ENCODE peak calls at places on chromosomes 11 and 22, in four cellular contexts. M, E, J and U are unnamed samples.

GRCh38 chr11:28144808-28145207 is 36.6 kb downstream of the METTL15 start:
- DNase-seq in E (no peak), J (no peak), M (no peak), U (no peak)

GRCh38 chr22:20316844-20317401 is 2.9 kb downstream of the DGCR6L start:
- DNase-seq in M (no peak), E (no peak), J (no peak), U (peak; percentile 25)

GRCh38 chr11:20000393-20001134 is 159.7 kb downstream of the DBX1 start:
- DNase-seq in E (no peak), M (peak; percentile 30), J (no peak), U (peak; percentile 51)

GRCh38 chr11:95922536-95923440 is 1.1 kb downstream of the MTMR2 start:
- DNase-seq in J (no peak), M (no peak), E (no peak), U (no peak)

GRCh38 chr22:41909290-41910049 is 5.4 kb downstream of the SHISA8 start:
- DNase-seq in J (no peak), M (no peak), E (peak; percentile 49), U (no peak)

GRCh38 chr22:44448271-44448780 is 49.7 kb downstream of the RTL6 start:
- DNase-seq in E (no peak), M (peak; percentile 70), J (peak; percentile 72), U (no peak)

GRCh38 chr11:66686100-66686785 is 8.6 kb upstream of the RBM4B start:
- DNase-seq in M (no peak), J (no peak), E (no peak), U (no peak)

GRCh38 chr11:20164152-20164551 is 3.9 kb upstream of the DBX1 start:
- DNase-seq in M (no peak), E (no peak), J (no peak), U (no peak)

GRCh38 chr11:11296434-11296833 is 56.6 kb downstream of the CSNK2A3 start:
- DNase-seq in M (no peak), J (no peak), E (no peak), U (no peak)

GRCh38 chr11:112085822-112086421 is 634 bp downstream of the TIMM8B start:
- DNase-seq in J (no peak), M (no peak), E (peak; percentile 28), U (no peak)

GRCh38 chr22:37314315-37315046 is 32.2 kb downstream of the CYTH4 start:
- DNase-seq in J (no peak), M (no peak), E (no peak), U (no peak)

GRCh38 chr11:73389902-73390301 is 13.7 kb downstream of the RELT start:
- DNase-seq in J (no peak), M (no peak), E (no peak), U (no peak)

GRCh38 chr11:121418625-121419114 is 33.4 kb upstream of the SORL1 start:
- DNase-seq in J (peak; percentile 45), M (no peak), E (no peak), U (peak; percentile 50)

GRCh38 chr11:74000770-74001169 is 8.1 kb downstream of the UCP3 start:
- DNase-seq in E (no peak), M (no peak), J (no peak), U (no peak)

GRCh38 chr11:94130589-94131362 is 2.1 kb downstream of the PANX1 start:
- DNase-seq in E (no peak), M (no peak), J (peak; percentile 71), U (peak; percentile 48)

GRCh38 chr11:93519179-93519578 is 24.0 kb downstream of the SMCO4 start:
- DNase-seq in J (no peak), M (no peak), E (no peak), U (no peak)

GRCh38 chr11:103608566-103608965 is 427.9 kb upstream of the DDI1 start:
- DNase-seq in E (no peak), M (no peak), J (no peak), U (no peak)

GRCh38 chr11:135075740-135076139 is 663.7 kb upstream of the B3GAT1 start:
- DNase-seq in M (peak; percentile 35), J (peak; percentile 58), E (peak; percentile 19), U (no peak)

GRCh38 chr11:79076526-79077115 is 364.2 kb downstream of the TENM4 start:
- DNase-seq in J (peak; percentile 66), E (no peak), M (peak; percentile 44), U (no peak)

GRCh38 chr11:98411777-98412176 is 609.0 kb upstream of the CNTN5 start:
- DNase-seq in E (no peak), M (no peak), J (no peak), U (no peak)

GRCh38 chr11:3043315-3043871 is 13.8 kb downstream of the CARS1 start:
- DNase-seq in M (peak; percentile 75), E (no peak), J (peak; percentile 88), U (no peak)

GRCh38 chr11:10497371-10498021 is 42.4 kb downstream of the AMPD3 start:
- DNase-seq in J (no peak), M (no peak), E (peak; percentile 7), U (peak; percentile 19)

GRCh38 chr11:19730373-19730772 is 17.7 kb downstream of the NAV2 start:
- DNase-seq in J (peak; percentile 48), M (peak; percentile 51), E (no peak), U (no peak)

GRCh38 chr11:131253142-131253884 is 117.1 kb upstream of the NTM start:
- DNase-seq in E (no peak), J (no peak), M (no peak), U (no peak)

GRCh38 chr11:84817998-84818397 is 809.1 kb downstream of the DLG2 start:
- DNase-seq in E (no peak), J (no peak), M (no peak), U (no peak)

GRCh38 chr22:17773606-17774205 is 563 bp downstream of the BID start:
- DNase-seq in E (peak; percentile 53), J (no peak), M (peak; percentile 44), U (no peak)

GRCh38 chr11:9802291-9802861 is 138.5 kb downstream of the SWAP70 start:
- DNase-seq in J (no peak), E (no peak), M (no peak), U (no peak)

GRCh38 chr11:14519692-14520085 is 497 bp downstream of the PSMA1 start:
- DNase-seq in M (no peak), J (no peak), E (no peak), U (no peak)

GRCh38 chr11:70603064-70603755 is 204.9 kb downstream of the CTTN start:
- DNase-seq in J (no peak), M (no peak), E (no peak), U (no peak)

GRCh38 chr11:34564406-34564805 is 50.8 kb upstream of the ELF5 start:
- DNase-seq in E (no peak), J (no peak), M (no peak), U (no peak)

GRCh38 chr11:44316388-44317240 is 6.7 kb upstream of the ALX4 start:
- DNase-seq in J (no peak), E (no peak), M (no peak), U (no peak)

GRCh38 chr11:29458252-29458651 is 558.6 kb downstream of the KCNA4 start:
- DNase-seq in E (no peak), M (no peak), J (no peak), U (no peak)

GRCh38 chr11:8681837-8682218 is 637 bp downstream of the TRIM66 start:
- DNase-seq in E (peak; percentile 22), J (no peak), M (no peak), U (no peak)
- H3K36me3 ChIP-seq in E (peaks cover 29% of the 10 kb centered on the region), J (peaks cover 42% of the 10 kb centered on the region), M (peaks cover 33% of the 10 kb centered on the region), U (peaks cover 18% of the 10 kb centered on the region)

GRCh38 chr22:26722159-26722558 is 64.8 kb downstream of the MIAT start:
- DNase-seq in E (no peak), J (no peak), M (no peak), U (no peak)
- H3K36me3 ChIP-seq in E (peaks cover 26% of the 10 kb centered on the region), J (peaks cover 37% of the 10 kb centered on the region), M (peaks cover 34% of the 10 kb centered on the region), U (peaks cover 3% of the 10 kb centered on the region)

DNA sequence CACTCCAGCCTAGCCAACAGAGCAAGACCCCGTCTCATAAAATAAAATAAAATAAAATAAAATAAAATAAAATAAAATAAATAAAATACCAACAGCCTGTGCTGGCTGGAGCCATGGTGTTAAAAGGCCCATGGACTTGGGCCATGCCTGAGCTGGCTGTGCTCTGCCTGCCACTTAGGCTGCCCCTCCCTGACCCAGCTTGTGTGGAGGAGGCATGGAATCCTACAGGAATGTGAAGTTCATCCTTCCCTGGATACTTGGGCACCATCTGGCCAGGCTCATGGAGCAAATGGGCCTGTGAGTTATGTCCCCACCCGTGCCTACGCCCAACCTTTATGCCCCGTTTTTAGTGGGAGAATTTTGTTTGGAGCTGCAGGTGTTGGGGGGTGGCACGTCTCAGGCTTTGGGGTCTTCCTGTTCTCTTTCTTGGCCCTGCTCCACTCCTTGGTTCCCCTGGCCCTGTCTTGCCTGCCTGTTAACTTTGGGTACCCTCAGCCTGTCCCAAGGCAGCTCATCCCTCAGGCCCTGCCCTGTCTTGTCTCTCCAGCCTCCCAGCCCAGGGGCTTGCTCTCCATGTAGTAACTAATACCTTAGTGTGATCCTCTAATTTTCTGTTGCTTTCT is 51.3 kb downstream of the BCR start:
- DNase-seq in M (no peak), J (no peak), E (no peak), U (no peak)
- H3K36me3 ChIP-seq in M (no peaks in the 10 kb centered on the region), J (no peaks in the 10 kb centered on the region), E (no peaks in the 10 kb centered on the region), U (no peaks in the 10 kb centered on the region)

DNA sequence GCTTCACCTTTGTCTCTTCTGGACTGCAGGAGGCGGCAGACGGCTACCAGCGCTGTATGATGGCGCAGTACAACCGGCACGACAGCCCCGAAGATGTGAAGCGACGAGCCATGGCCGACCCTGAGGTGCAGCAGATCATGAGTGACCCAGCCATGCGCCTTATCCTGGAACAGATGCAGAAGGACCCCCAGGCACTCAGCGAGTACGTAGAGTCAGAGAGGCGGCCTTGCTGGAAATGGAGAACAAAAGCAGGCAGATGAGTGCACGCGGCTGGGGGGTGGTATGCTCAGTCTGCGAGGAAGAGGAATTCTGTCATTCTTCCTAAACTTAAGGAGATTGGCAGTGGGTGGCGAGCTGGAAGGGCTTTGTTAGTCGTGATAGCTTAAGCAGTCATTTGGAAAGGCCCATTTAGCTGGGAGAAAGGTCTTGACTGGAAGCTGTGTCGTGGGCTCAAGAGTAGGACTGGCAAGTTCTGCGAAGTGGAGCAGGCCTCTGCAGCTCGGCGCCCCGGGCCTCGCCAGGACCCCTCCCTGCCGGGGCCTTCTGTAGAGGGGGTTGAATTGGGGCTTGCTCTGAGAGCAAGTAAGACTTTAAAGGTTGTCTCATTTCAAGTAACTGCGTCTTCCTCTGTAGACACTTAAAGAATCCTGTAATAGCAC is 3.0 kb upstream of the FERMT3 start:
- DNase-seq in J (no peak), E (no peak), M (no peak), U (no peak)
- H3K36me3 ChIP-seq in J (peaks cover 88% of the 10 kb centered on the region), E (peaks cover 57% of the 10 kb centered on the region), M (peaks cover 80% of the 10 kb centered on the region), U (peaks cover 21% of the 10 kb centered on the region)

GRCh38 chr11:48341466-48341865 is 16.7 kb downstream of the OR4C3 start:
- DNase-seq in J (no peak), M (no peak), E (no peak), U (no peak)
- H3K36me3 ChIP-seq in J (no peaks in the 10 kb centered on the region), M (no peaks in the 10 kb centered on the region), E (no peaks in the 10 kb centered on the region), U (no peaks in the 10 kb centered on the region)